ENCODE peak calls at places on chromosome 13, in seven cellular contexts. W is astrocyte, V is lung, J is ovary, B is small intestine, Y is uterus, M is cardiac muscle cell. P is an unnamed sample.
A peak's percentile ranks its signal among the peaks of the same experiment; 100 is the strongest.

GRCh38 chr13:46668302-46668720 is 115.3 kb downstream of the LRCH1 start:
- DNase-seq in Y (peak; percentile 74), M (no peak), B (no peak), V (peak; percentile 36), W (peak; percentile 91), J (no peak), P (no peak)

GRCh38 chr13:81872581-81872980 is 1531.7 kb upstream of the SPRY2 start:
- DNase-seq in V (no peak), M (peak; percentile 45), Y (no peak), W (no peak), B (peak; percentile 35), J (no peak), P (no peak)

GRCh38 chr13:83449666-83450395 is 432.4 kb downstream of the SLITRK1 start:
- DNase-seq in Y (no peak), J (no peak), B (no peak), V (no peak), M (no peak), W (peak; percentile 84), P (no peak)

GRCh38 chr13:29815336-29815735 is 35.1 kb downstream of the UBL3 start:
- DNase-seq in M (no peak), J (no peak), B (no peak), V (no peak), Y (no peak), W (no peak), P (no peak)

GRCh38 chr13:83845121-83845520 is 37.2 kb downstream of the SLITRK1 start:
- DNase-seq in J (no peak), M (no peak), Y (no peak), V (no peak), W (peak; percentile 52), B (no peak), P (no peak)

GRCh38 chr13:42594577-42595571 is 20.9 kb downstream of the TNFSF11 start:
- DNase-seq in V (peak; percentile 60), Y (peak; percentile 58), J (peak; percentile 30), W (peak; percentile 10), M (peak; percentile 81), B (peak; percentile 54), P (peak; percentile 70)

GRCh38 chr13:99977334-99977911 is 4.2 kb upstream of the ZIC2 start:
- DNase-seq in B (no peak), W (no peak), V (no peak), M (no peak), Y (no peak), J (no peak), P (no peak)

GRCh38 chr13:71882120-71882519 is 15.1 kb upstream of the DACH1 start:
- DNase-seq in M (no peak), J (no peak), V (no peak), Y (no peak), W (no peak), B (no peak), P (no peak)

GRCh38 chr13:108176685-108177274 is 38.6 kb downstream of the LIG4 start:
- DNase-seq in J (no peak), M (peak; percentile 42), B (peak; percentile 23), V (no peak), Y (no peak), W (no peak), P (peak; percentile 20)

GRCh38 chr13:25018729-25019115 is 77.2 kb upstream of the PABPC3 start:
- DNase-seq in V (no peak), J (no peak), B (no peak), W (no peak), Y (no peak), M (no peak), P (no peak)

GRCh38 chr13:40031031-40031430 is 375.6 kb downstream of the COG6 start:
- DNase-seq in W (peak; percentile 80), B (no peak), J (no peak), V (no peak), M (no peak), Y (no peak), P (no peak)

GRCh38 chr13:50072676-50073075 is 57.4 kb downstream of the KCNRG start:
- DNase-seq in V (no peak), B (no peak), J (no peak), M (no peak), Y (no peak), W (no peak), P (no peak)

GRCh38 chr13:38518328-38518727 is 168.5 kb upstream of the FREM2 start:
- DNase-seq in B (no peak), W (no peak), J (no peak), V (no peak), Y (no peak), M (no peak), P (no peak)

GRCh38 chr13:95494082-95494681 is 58.3 kb upstream of the CLDN10 start:
- DNase-seq in B (peak; percentile 70), M (peak; percentile 65), V (no peak), J (no peak), W (peak; percentile 46), Y (no peak), P (peak; percentile 45)

GRCh38 chr13:70189981-70190380 is 81.7 kb upstream of the KLHL1 start:
- DNase-seq in W (no peak), Y (no peak), V (no peak), B (no peak), J (no peak), M (no peak), P (no peak)

GRCh38 chr13:24234200-24234915 is 73.8 kb downstream of the SPATA13 start:
- DNase-seq in W (no peak), B (no peak), J (no peak), V (no peak), Y (no peak), M (peak; percentile 24), P (no peak)

GRCh38 chr13:62482351-62482750 is 1066.7 kb upstream of the PCDH20 start:
- DNase-seq in V (no peak), W (peak; percentile 1), J (no peak), Y (no peak), M (no peak), B (no peak), P (no peak)

GRCh38 chr13:65677906-65678305 is 1552.2 kb downstream of the PCDH9 start:
- DNase-seq in Y (no peak), J (no peak), W (peak; percentile 33), V (no peak), B (no peak), M (no peak), P (peak; percentile 18)

GRCh38 chr13:100707818-100708740 is 33.5 kb upstream of the TMTC4 start:
- DNase-seq in V (no peak), J (no peak), M (no peak), W (peak; percentile 97), B (no peak), Y (no peak), P (no peak)

GRCh38 chr13:112424098-112424497 is 47.9 kb downstream of the SPACA7 start:
- DNase-seq in M (no peak), J (no peak), B (no peak), V (no peak), Y (no peak), W (no peak), P (no peak)

GRCh38 chr13:106373304-106373988 is 162.0 kb downstream of the EFNB2 start:
- DNase-seq in V (no peak), B (no peak), M (no peak), W (no peak), J (no peak), Y (no peak), P (no peak)

GRCh38 chr13:101454767-101455166 is 2.3 kb downstream of the ITGBL1 start:
- DNase-seq in Y (no peak), J (no peak), W (peak; percentile 81), B (no peak), M (no peak), V (no peak), P (no peak)

GRCh38 chr13:51125495-51126226 is 14.6 kb upstream of the C13orf42 start:
- DNase-seq in Y (peak; percentile 35), W (peak; percentile 28), V (peak; percentile 42), B (peak; percentile 63), M (peak; percentile 78), J (no peak), P (peak; percentile 77)

GRCh38 chr13:26132756-26133155 is 80.9 kb upstream of the SHISA2 start:
- DNase-seq in J (no peak), M (no peak), B (no peak), V (no peak), Y (no peak), W (peak; percentile 1), P (no peak)

GRCh38 chr13:20349564-20350379 is 117.7 kb upstream of the GJB6 start:
- DNase-seq in Y (no peak), W (no peak), J (no peak), B (no peak), M (no peak), V (no peak), P (no peak)

GRCh38 chr13:99525967-99526366 is 24.7 kb downstream of the TM9SF2 start:
- DNase-seq in B (no peak), M (no peak), V (no peak), J (no peak), W (no peak), Y (no peak), P (no peak)

GRCh38 chr13:32624441-32624840 is 38.2 kb downstream of the PDS5B start:
- DNase-seq in Y (no peak), V (no peak), W (peak; percentile 36), J (no peak), M (no peak), B (no peak), P (no peak)
- H3K4me3 ChIP-seq in Y (no peak overlapping the region), V (no peak overlapping the region), W (no peak overlapping the region), J (no peak overlapping the region), M (no peak overlapping the region), B (no peak overlapping the region), P (no peak overlapping the region)

GRCh38 chr13:32037471-32037870 is 5.9 kb downstream of the FRY start:
- DNase-seq in V (no peak), W (no peak), M (no peak), Y (no peak), J (no peak), B (no peak), P (no peak)

GRCh38 chr13:32035701-32036100 is 4.1 kb downstream of the FRY start:
- DNase-seq in B (no peak), Y (no peak), J (no peak), V (no peak), W (no peak), M (no peak), P (no peak)

GRCh38 chr13:32038353-32038752 is 6.8 kb downstream of the FRY start:
- DNase-seq in Y (no peak), V (no peak), B (no peak), W (no peak), J (no peak), M (no peak), P (no peak)

GRCh38 chr13:32036762-32037161 is 5.2 kb downstream of the FRY start:
- DNase-seq in W (no peak), V (no peak), J (no peak), B (peak; percentile 48), M (no peak), Y (no peak), P (no peak)

GRCh38 chr13:32036131-32036695 is 4.6 kb downstream of the FRY start:
- DNase-seq in Y (no peak), M (no peak), J (no peak), W (no peak), B (peak; percentile 20), V (no peak), P (no peak)
- H3K4me1 ChIP-seq in Y (no peaks in the 10 kb centered on the region), M (peaks cover 12% of the 10 kb centered on the region), J (no peaks in the 10 kb centered on the region), W (peaks cover 3% of the 10 kb centered on the region), B (no peaks in the 10 kb centered on the region), V (peaks cover 3% of the 10 kb centered on the region), P (no peaks in the 10 kb centered on the region)

GRCh38 chr13:33119886-33120543 is 103.8 kb downstream of the KL start:
- DNase-seq in V (no peak), M (no peak), B (no peak), Y (no peak), W (peak; percentile 73), J (no peak), P (no peak)
- H3K36me3 ChIP-seq in V (peaks cover 7% of the 10 kb centered on the region), M (peaks cover 21% of the 10 kb centered on the region), B (peaks cover 2% of the 10 kb centered on the region), Y (no peaks in the 10 kb centered on the region), W (peaks cover 37% of the 10 kb centered on the region), J (no peaks in the 10 kb centered on the region), P (no peaks in the 10 kb centered on the region)

GRCh38 chr13:48412881-48413351 is at the start of gene LPAR6:
- DNase-seq in V (no peak), M (no peak), B (peak; percentile 62), Y (peak; percentile 37), J (no peak), W (peak; percentile 75), P (no peak)
- H3K4me3 ChIP-seq in V (peak within 1 kb of the TSS; percentile 67), M (peak within 1 kb of the TSS; percentile 10), B (peak within 1 kb of the TSS; percentile 28), Y (peak within 1 kb of the TSS; percentile 60), J (peak within 1 kb of the TSS; percentile 44), W (peak within 1 kb of the TSS; percentile 78), P (peak within 1 kb of the TSS; percentile 26)

P was measured in iPS DF 6.9.